ENCODE peak calls at places on chromosomes 1 and 21, in nine cellular contexts. A is ovary, U is IMR-90, R is fibroblast of lung, S is thoracic aorta, H is CD14-positive monocyte, E is HFFc6, P is uterus, K is left lung. B is an unnamed sample.

GRCh38 chr1:97163591-97164275 is 442.1 kb downstream of the PTBP2 start:
- DNase-seq in H (no peak), S (no peak), R (no peak), U (no peak), P (no peak), K (no peak), E (no peak), A (no peak), B (no peak)

GRCh38 chr1:202248861-202249260 is 55.3 kb downstream of the LGR6 start:
- DNase-seq in A (no peak), E (no peak), S (no peak), K (no peak), U (no peak), H (no peak), P (no peak), R (no peak), B (no peak)

GRCh38 chr1:15120251-15120945 is 33.1 kb upstream of the TMEM51 start:
- DNase-seq in P (no peak), A (no peak), H (no peak), R (no peak), K (no peak), U (no peak), S (no peak), E (no peak), B (no peak)

GRCh38 chr1:154170547-154171221 is 15.8 kb upstream of the NUP210L start:
- DNase-seq in U (no peak), E (no peak), R (no peak), P (no peak), A (no peak), S (no peak), H (no peak), K (no peak), B (no peak)

GRCh38 chr1:245587435-245588105 is 432.8 kb downstream of the KIF26B start:
- DNase-seq in P (no peak), R (peak; percentile 25), A (no peak), E (no peak), U (no peak), S (no peak), H (no peak), K (no peak), B (no peak)

GRCh38 chr1:1462318-1462966 is 9.1 kb upstream of the ATAD3B start:
- DNase-seq in P (no peak), K (peak; percentile 74), U (no peak), S (no peak), R (no peak), H (no peak), A (peak; percentile 74), E (no peak), B (peak; percentile 3)

GRCh38 chr1:29960156-29960755 is 723.9 kb downstream of the PTPRU start:
- DNase-seq in P (no peak), U (no peak), S (no peak), K (no peak), E (no peak), A (no peak), R (no peak), H (no peak), B (no peak)

GRCh38 chr1:157090196-157090647 is 9.4 kb downstream of the ETV3L start:
- DNase-seq in E (peak; percentile 71), R (peak; percentile 76), A (peak; percentile 94), K (peak; percentile 86), H (peak; percentile 82), U (peak; percentile 87), P (peak; percentile 88), S (peak; percentile 63), B (peak; percentile 57)

GRCh38 chr1:35442737-35443136 is 114.5 kb downstream of the KIAA0319L start:
- DNase-seq in P (no peak), H (no peak), A (no peak), K (no peak), R (peak; percentile 10), E (no peak), U (peak; percentile 12), S (no peak), B (no peak)

GRCh38 chr1:158060001-158060400 is 66.6 kb downstream of the KIRREL1 start:
- DNase-seq in R (no peak), E (no peak), P (no peak), H (no peak), A (no peak), K (no peak), U (no peak), S (no peak), B (no peak)

GRCh38 chr1:149931212-149931805 is 3.7 kb upstream of the SF3B4 start:
- DNase-seq in S (no peak), U (peak; percentile 16), A (no peak), E (no peak), R (no peak), P (no peak), H (no peak), K (no peak), B (no peak)

GRCh38 chr21:42039470-42039901 is 29.3 kb upstream of the ZBTB21 start:
- DNase-seq in U (peak; percentile 85), A (no peak), P (peak; percentile 40), H (no peak), E (peak; percentile 27), R (peak; percentile 58), K (no peak), S (no peak), B (peak; percentile 40)

GRCh38 chr1:30856260-30856790 is 52.2 kb downstream of the SDC3 start:
- DNase-seq in E (no peak), S (no peak), K (no peak), H (no peak), U (no peak), A (no peak), R (peak; percentile 53), P (no peak), B (no peak)

GRCh38 chr1:86645866-86646647 is 58.3 kb upstream of the SH3GLB1 start:
- DNase-seq in S (no peak), K (no peak), A (no peak), H (no peak), E (no peak), U (no peak), P (no peak), R (no peak), B (no peak)

GRCh38 chr1:26785611-26786436 is 1.9 kb upstream of the PIGV start:
- DNase-seq in R (peak; percentile 63), U (peak; percentile 48), E (peak; percentile 29), S (no peak), P (no peak), K (no peak), H (no peak), A (no peak), B (no peak)

GRCh38 chr1:26786437-26787380 is 1.0 kb upstream of the PIGV start:
- DNase-seq in A (peak; percentile 68), U (peak; percentile 86), E (peak; percentile 84), S (peak; percentile 35), R (peak; percentile 92), P (peak; percentile 77), K (peak; percentile 64), H (no peak), B (peak; percentile 77)

GRCh38 chr1:26787706-26788514 is at the start of gene PIGV:
- DNase-seq in E (peak; percentile 70), P (peak; percentile 90), U (peak; percentile 75), S (peak; percentile 42), K (peak; percentile 88), A (peak; percentile 92), R (peak; percentile 71), H (peak; percentile 79), B (no peak)

GRCh38 chr1:26788515-26788785 is 700 bp downstream of the PIGV start:
- DNase-seq in S (no peak), P (no peak), U (no peak), A (no peak), H (no peak), E (no peak), R (no peak), K (no peak), B (no peak)

GRCh38 chr1:26787381-26787705 is 407 bp upstream of the PIGV start:
- DNase-seq in P (no peak), E (peak; percentile 55), K (no peak), A (no peak), S (no peak), R (peak; percentile 72), U (peak; percentile 53), H (no peak), B (no peak)
- TF ChIP-seq CTCF in P (no peak), E (no peak), K (no peak), A (no peak), S (no peak), R (no peak), U (no peak), H (no peak), B (no peak)

DNA sequence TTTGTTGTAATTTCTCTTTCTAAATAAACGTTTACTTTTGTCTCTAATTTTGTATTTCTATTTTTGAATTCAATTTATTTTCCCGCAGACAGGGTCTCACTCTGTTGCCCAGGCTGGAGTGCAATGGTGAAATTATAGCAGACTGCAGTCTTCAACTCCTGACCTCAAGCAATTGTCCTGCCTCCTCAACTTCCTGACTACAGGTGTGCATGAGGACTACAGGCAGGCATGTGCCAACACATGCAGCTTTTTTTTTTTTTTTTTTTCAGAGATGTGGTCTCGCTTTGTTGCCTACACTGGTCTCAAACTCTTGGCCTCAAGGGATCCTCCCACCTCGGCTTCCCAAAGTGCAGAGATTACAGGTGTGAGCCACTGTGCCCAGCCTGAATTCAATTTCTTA is 36.7 kb upstream of the IL20 start:
- DNase-seq in R (no peak), S (no peak), A (no peak), P (no peak), H (no peak), K (no peak), U (no peak), E (no peak), B (no peak)
- TF ChIP-seq CTCF in R (no peak), S (no peak), A (no peak), P (no peak), H (no peak), K (no peak), U (no peak), E (peak; percentile 15), B (no peak)

DNA sequence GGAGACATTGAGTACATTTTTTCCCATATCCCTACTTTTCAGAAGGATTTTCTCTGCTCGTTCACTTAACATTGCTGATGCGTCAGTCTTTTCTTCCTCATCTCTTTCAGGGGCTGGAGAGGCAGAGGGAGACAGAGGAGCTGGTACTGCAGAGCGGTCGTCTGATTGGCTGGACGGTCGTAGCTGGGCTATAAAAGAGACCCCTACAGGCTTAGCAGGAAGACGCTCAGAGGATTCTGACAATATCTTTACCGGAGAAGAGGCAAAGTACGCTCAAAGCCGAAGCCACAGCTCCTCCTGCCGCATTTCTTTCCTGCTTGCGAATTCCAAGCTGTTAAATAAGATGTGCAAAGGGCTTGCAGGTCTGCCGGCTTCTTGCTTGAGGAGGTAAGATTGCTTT is at the start of gene RGS4:
- DNase-seq in R (peak; percentile 97), E (peak; percentile 98), P (peak; percentile 68), U (peak; percentile 98), H (no peak), A (peak; percentile 40), S (peak; percentile 12), K (no peak), B (peak; percentile 75)
- TF ChIP-seq CTCF in R (peak; percentile 68), E (peak; percentile 84), P (peak; percentile 22), U (peak; percentile 92), H (no peak), A (peak; percentile 15), S (peak; percentile 46), K (no peak), B (peak; percentile 77)

DNA sequence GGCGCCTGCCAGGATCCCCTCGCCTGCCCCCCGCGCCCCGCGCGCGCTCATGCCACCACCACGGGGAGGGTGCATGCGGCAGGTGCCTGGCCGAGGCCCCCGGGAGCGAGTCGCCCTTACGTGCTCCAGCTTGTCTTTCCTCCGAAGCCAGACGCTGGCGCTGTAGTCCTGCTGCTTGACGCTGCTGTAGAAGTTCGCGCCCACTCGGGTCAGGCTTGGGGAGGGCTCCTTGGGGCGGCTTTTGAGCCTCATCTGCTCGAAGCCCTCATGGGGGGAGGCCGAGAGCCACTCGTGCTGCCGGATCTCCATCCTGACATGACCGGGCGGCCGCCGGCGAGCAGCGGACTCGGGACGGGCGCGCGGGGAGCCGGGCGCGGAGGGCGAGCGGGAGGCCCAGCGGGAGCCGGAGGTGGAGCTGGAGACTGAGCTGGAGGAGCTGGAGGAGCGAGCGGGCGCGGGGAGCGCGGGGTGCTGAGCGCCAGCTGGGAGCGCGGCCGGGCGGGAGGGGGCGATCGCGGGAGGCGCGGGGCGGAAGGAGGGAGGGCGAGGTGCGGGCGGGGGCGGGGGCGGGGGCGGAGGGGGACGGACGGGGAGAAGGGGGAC is 428 bp downstream of the PLD5 start:
- DNase-seq in H (no peak), K (peak; percentile 56), R (peak; percentile 12), U (no peak), A (peak; percentile 53), E (no peak), P (peak; percentile 59), S (no peak), B (no peak)
- TF ChIP-seq CTCF in H (no peak), K (no peak), R (no peak), U (no peak), A (no peak), E (no peak), P (no peak), S (peak; percentile 38), B (no peak)

B was measured in BJ.